ENCODE peak calls at places on chromosomes 2 and 18, in five cellular contexts. One of them, this sample, is unnamed.

GRCh38 chr2:83536489-83537020 is 922.5 kb downstream of the SUCLG1 start:
- DNase-seq in midbrain: no peak
- DNase-seq in kidney epithelial cell: no peak
- DNase-seq in aorta: no peak
- DNase-seq in germinal center: no peak
- DNase-seq in this sample: no peak

GRCh38 chr2:10350666-10351215 is 48.0 kb downstream of the HPCAL1 start:
- DNase-seq in midbrain: no peak
- DNase-seq in kidney epithelial cell: no peak
- DNase-seq in aorta: no peak
- DNase-seq in germinal center: no peak
- DNase-seq in this sample: no peak

GRCh38 chr2:23584054-23584745 is 199.2 kb downstream of the KLHL29 start:
- DNase-seq in midbrain: no peak
- DNase-seq in kidney epithelial cell: no peak
- DNase-seq in aorta: peak; percentile 76
- DNase-seq in germinal center: no peak
- DNase-seq in this sample: no peak

GRCh38 chr18:59993560-59993959 is 93.8 kb downstream of the PMAIP1 start:
- DNase-seq in midbrain: no peak
- DNase-seq in kidney epithelial cell: no peak
- DNase-seq in aorta: no peak
- DNase-seq in germinal center: no peak
- DNase-seq in this sample: no peak

GRCh38 chr2:20071397-20072383 is 20.3 kb upstream of the LAPTM4A start:
- DNase-seq in midbrain: no peak
- DNase-seq in kidney epithelial cell: no peak
- DNase-seq in aorta: no peak
- DNase-seq in germinal center: no peak
- DNase-seq in this sample: no peak

GRCh38 chr2:46275995-46276394 is 21.2 kb upstream of the EPAS1 start:
- DNase-seq in midbrain: no peak
- DNase-seq in kidney epithelial cell: no peak
- DNase-seq in aorta: peak; percentile 91
- DNase-seq in germinal center: no peak
- DNase-seq in this sample: peak; percentile 14

GRCh38 chr2:71389379-71390072 is 57.9 kb downstream of the ZNF638 start:
- DNase-seq in midbrain: peak; percentile 85
- DNase-seq in kidney epithelial cell: no peak
- DNase-seq in aorta: no peak
- DNase-seq in germinal center: no peak
- DNase-seq in this sample: no peak

GRCh38 chr2:47888581-47889280 is 17.6 kb downstream of the FBXO11 start:
- DNase-seq in midbrain: no peak
- DNase-seq in kidney epithelial cell: no peak
- DNase-seq in aorta: no peak
- DNase-seq in germinal center: no peak
- DNase-seq in this sample: peak; percentile 16

GRCh38 chr2:120622886-120623753 is 112.5 kb upstream of the GLI2 start:
- DNase-seq in midbrain: peak; percentile 7
- DNase-seq in kidney epithelial cell: no peak
- DNase-seq in aorta: no peak
- DNase-seq in germinal center: no peak
- DNase-seq in this sample: no peak

GRCh38 chr18:13446581-13447470 is 228.3 kb downstream of the LDLRAD4 start:
- DNase-seq in midbrain: no peak
- DNase-seq in kidney epithelial cell: no peak
- DNase-seq in aorta: no peak
- DNase-seq in germinal center: no peak
- DNase-seq in this sample: no peak

GRCh38 chr18:10142056-10142455 is 228.2 kb downstream of the VAPA start:
- DNase-seq in midbrain: no peak
- DNase-seq in kidney epithelial cell: no peak
- DNase-seq in aorta: no peak
- DNase-seq in germinal center: no peak
- DNase-seq in this sample: no peak

GRCh38 chr2:180240774-180241173 is 233.7 kb upstream of the CWC22 start:
- DNase-seq in midbrain: no peak
- DNase-seq in kidney epithelial cell: no peak
- DNase-seq in aorta: no peak
- DNase-seq in germinal center: no peak
- DNase-seq in this sample: no peak

GRCh38 chr2:213122730-213123129 is 28.7 kb downstream of the IKZF2 start:
- DNase-seq in midbrain: no peak
- DNase-seq in kidney epithelial cell: no peak
- DNase-seq in aorta: no peak
- DNase-seq in germinal center: no peak
- DNase-seq in this sample: no peak

GRCh38 chr18:9609190-9609589 is 5.2 kb downstream of the PPP4R1 start:
- DNase-seq in midbrain: no peak
- DNase-seq in kidney epithelial cell: no peak
- DNase-seq in aorta: no peak
- DNase-seq in germinal center: no peak
- DNase-seq in this sample: peak; percentile 39

GRCh38 chr2:216159646-216160045 is 50.5 kb downstream of the XRCC5 start:
- DNase-seq in midbrain: no peak
- DNase-seq in kidney epithelial cell: no peak
- DNase-seq in aorta: no peak
- DNase-seq in germinal center: no peak
- DNase-seq in this sample: no peak

GRCh38 chr18:47036298-47036874 is 965 bp upstream of the ELOA2 start:
- DNase-seq in midbrain: peak; percentile 12
- DNase-seq in kidney epithelial cell: no peak
- DNase-seq in aorta: no peak
- DNase-seq in germinal center: peak; percentile 13
- DNase-seq in this sample: peak; percentile 16

GRCh38 chr2:100845141-100845991 is 25.4 kb downstream of the NPAS2 start:
- DNase-seq in midbrain: no peak
- DNase-seq in kidney epithelial cell: no peak
- DNase-seq in aorta: no peak
- DNase-seq in germinal center: no peak
- DNase-seq in this sample: no peak

GRCh38 chr2:127161176-127162136 is 54.5 kb upstream of the BIN1 start:
- DNase-seq in midbrain: no peak
- DNase-seq in kidney epithelial cell: no peak
- DNase-seq in aorta: no peak
- DNase-seq in germinal center: no peak
- DNase-seq in this sample: no peak

GRCh38 chr2:31428001-31428418 is 13.5 kb upstream of the XDH start:
- DNase-seq in midbrain: no peak
- DNase-seq in kidney epithelial cell: no peak
- DNase-seq in aorta: no peak
- DNase-seq in germinal center: no peak
- DNase-seq in this sample: peak; percentile 6

GRCh38 chr2:181430406-181431199 is 26.6 kb upstream of the ITGA4 start:
- DNase-seq in midbrain: no peak
- DNase-seq in kidney epithelial cell: no peak
- DNase-seq in aorta: no peak
- DNase-seq in germinal center: peak; percentile 6
- DNase-seq in this sample: peak; percentile 60

GRCh38 chr18:40738321-40738880 is 1216.6 kb upstream of the PIK3C3 start:
- DNase-seq in midbrain: no peak
- DNase-seq in kidney epithelial cell: no peak
- DNase-seq in aorta: no peak
- DNase-seq in germinal center: no peak
- DNase-seq in this sample: no peak

GRCh38 chr18:33755918-33756590 is 178.0 kb downstream of the ASXL3 start:
- DNase-seq in midbrain: no peak
- DNase-seq in kidney epithelial cell: peak; percentile 42
- DNase-seq in aorta: no peak
- DNase-seq in germinal center: no peak
- DNase-seq in this sample: peak; percentile 93

GRCh38 chr2:39851691-39852110 is 72.6 kb upstream of the THUMPD2 start:
- DNase-seq in midbrain: peak; percentile 26
- DNase-seq in kidney epithelial cell: no peak
- DNase-seq in aorta: no peak
- DNase-seq in germinal center: no peak
- DNase-seq in this sample: no peak

GRCh38 chr2:149991576-149991975 is 404.0 kb upstream of the MMADHC start:
- DNase-seq in midbrain: no peak
- DNase-seq in kidney epithelial cell: no peak
- DNase-seq in aorta: no peak
- DNase-seq in germinal center: no peak
- DNase-seq in this sample: no peak

GRCh38 chr2:170500770-170501169 is 214.4 kb upstream of the SP5 start:
- DNase-seq in midbrain: peak; percentile 46
- DNase-seq in kidney epithelial cell: no peak
- DNase-seq in aorta: no peak
- DNase-seq in germinal center: no peak
- DNase-seq in this sample: no peak

GRCh38 chr18:35267161-35267651 is 22.8 kb downstream of the ZSCAN30 start:
- DNase-seq in midbrain: peak; percentile 78
- DNase-seq in kidney epithelial cell: no peak
- DNase-seq in aorta: peak; percentile 84
- DNase-seq in germinal center: peak; percentile 68
- DNase-seq in this sample: peak; percentile 79

GRCh38 chr2:159774370-159774990 is 23.5 kb downstream of the CD302 start:
- DNase-seq in midbrain: no peak
- DNase-seq in kidney epithelial cell: no peak
- DNase-seq in aorta: no peak
- DNase-seq in germinal center: no peak
- DNase-seq in this sample: no peak

GRCh38 chr2:101089419-101089818 is 61.8 kb downstream of the TBC1D8 start:
- DNase-seq in midbrain: no peak
- DNase-seq in kidney epithelial cell: no peak
- DNase-seq in aorta: no peak
- DNase-seq in germinal center: no peak
- DNase-seq in this sample: no peak

GRCh38 chr2:176151199-176152099 is at the start of gene HOXD4:
- DNase-seq in midbrain: no peak
- DNase-seq in kidney epithelial cell: no peak
- DNase-seq in aorta: no peak
- DNase-seq in germinal center: no peak
- DNase-seq in this sample: no peak

GRCh38 chr2:151439127-151439526 is 29.4 kb downstream of the RIF1 start:
- DNase-seq in midbrain: no peak
- DNase-seq in kidney epithelial cell: no peak
- DNase-seq in aorta: no peak
- DNase-seq in germinal center: no peak
- DNase-seq in this sample: no peak

GRCh38 chr18:7447629-7448028 is 119.5 kb upstream of the PTPRM start:
- DNase-seq in midbrain: no peak
- DNase-seq in kidney epithelial cell: no peak
- DNase-seq in aorta: no peak
- DNase-seq in germinal center: no peak
- DNase-seq in this sample: no peak

GRCh38 chr2:236161082-236161462 is 7.1 kb downstream of the GBX2 start:
- DNase-seq in midbrain: no peak
- DNase-seq in kidney epithelial cell: no peak
- DNase-seq in aorta: no peak
- DNase-seq in germinal center: no peak
- DNase-seq in this sample: no peak

GRCh38 chr2:37215255-37215654 is 16.1 kb downstream of the CEBPZ start:
- DNase-seq in midbrain: no peak
- DNase-seq in kidney epithelial cell: no peak
- DNase-seq in aorta: no peak
- DNase-seq in germinal center: no peak
- DNase-seq in this sample: peak; percentile 13